ENCODE peak calls at places on chromosomes 2 and 18, in seven cellular contexts. One of them, this sample, is unnamed.

GRCh38 chr18:841647-842370 is 29.8 kb upstream of the YES1 start:
- DNase-seq in AG09319: no peak
- DNase-seq in KG1: no peak
- DNase-seq in T-helper 17 cell: no peak
- DNase-seq in HL-60: no peak
- DNase-seq in right lobe of liver: no peak
- DNase-seq in osteocyte: peak
- DNase-seq in this sample: no peak

GRCh38 chr2:696999-697627 is 19.9 kb upstream of the TMEM18 start:
- DNase-seq in AG09319: no peak
- DNase-seq in right lobe of liver: no peak
- DNase-seq in HL-60: no peak
- DNase-seq in osteocyte: no peak
- DNase-seq in KG1: no peak
- DNase-seq in T-helper 17 cell: no peak
- DNase-seq in this sample: no peak

GRCh38 chr2:197209274-197209673 is 101.3 kb downstream of the ANKRD44 start:
- DNase-seq in KG1: no peak
- DNase-seq in HL-60: no peak
- DNase-seq in right lobe of liver: no peak
- DNase-seq in osteocyte: no peak
- DNase-seq in AG09319: no peak
- DNase-seq in T-helper 17 cell: no peak
- DNase-seq in this sample: no peak

GRCh38 chr2:181573140-181573736 is 83.7 kb downstream of the CERKL start:
- DNase-seq in right lobe of liver: no peak
- DNase-seq in AG09319: no peak
- DNase-seq in KG1: no peak
- DNase-seq in T-helper 17 cell: no peak
- DNase-seq in HL-60: peak
- DNase-seq in osteocyte: no peak
- DNase-seq in this sample: no peak

GRCh38 chr2:98487806-98488189 is 43.1 kb downstream of the INPP4A start:
- DNase-seq in right lobe of liver: no peak
- DNase-seq in KG1: no peak
- DNase-seq in HL-60: peak
- DNase-seq in T-helper 17 cell: no peak
- DNase-seq in osteocyte: no peak
- DNase-seq in AG09319: no peak
- DNase-seq in this sample: no peak

GRCh38 chr2:164065038-164065437 is 329.2 kb upstream of the FIGN start:
- DNase-seq in osteocyte: no peak
- DNase-seq in HL-60: no peak
- DNase-seq in T-helper 17 cell: no peak
- DNase-seq in KG1: no peak
- DNase-seq in AG09319: no peak
- DNase-seq in right lobe of liver: no peak
- DNase-seq in this sample: no peak

GRCh38 chr2:190837417-190837816 is 43.2 kb upstream of the GLS start:
- DNase-seq in T-helper 17 cell: no peak
- DNase-seq in AG09319: no peak
- DNase-seq in KG1: no peak
- DNase-seq in right lobe of liver: no peak
- DNase-seq in osteocyte: no peak
- DNase-seq in HL-60: no peak
- DNase-seq in this sample: no peak

GRCh38 chr2:17101596-17101995 is 416.6 kb downstream of the RAD51AP2 start:
- DNase-seq in HL-60: no peak
- DNase-seq in osteocyte: no peak
- DNase-seq in KG1: no peak
- DNase-seq in AG09319: no peak
- DNase-seq in right lobe of liver: no peak
- DNase-seq in T-helper 17 cell: no peak
- DNase-seq in this sample: no peak

GRCh38 chr2:31213883-31214637 is 3.3 kb downstream of the CAPN14 start:
- DNase-seq in KG1: no peak
- DNase-seq in right lobe of liver: no peak
- DNase-seq in AG09319: no peak
- DNase-seq in HL-60: no peak
- DNase-seq in T-helper 17 cell: no peak
- DNase-seq in osteocyte: no peak
- DNase-seq in this sample: no peak

GRCh38 chr2:111642576-111643327 is 241.2 kb downstream of the ANAPC1 start:
- DNase-seq in HL-60: peak
- DNase-seq in T-helper 17 cell: no peak
- DNase-seq in osteocyte: no peak
- DNase-seq in right lobe of liver: no peak
- DNase-seq in KG1: no peak
- DNase-seq in AG09319: no peak
- DNase-seq in this sample: no peak

GRCh38 chr2:229273384-229274338 is 2.6 kb upstream of the PID1 start:
- DNase-seq in KG1: no peak
- DNase-seq in HL-60: peak
- DNase-seq in T-helper 17 cell: no peak
- DNase-seq in right lobe of liver: peak
- DNase-seq in osteocyte: no peak
- DNase-seq in AG09319: peak
- DNase-seq in this sample: peak

GRCh38 chr2:71949537-71949798 is 198.2 kb downstream of the CYP26B1 start:
- DNase-seq in HL-60: no peak
- DNase-seq in T-helper 17 cell: no peak
- DNase-seq in KG1: no peak
- DNase-seq in right lobe of liver: no peak
- DNase-seq in AG09319: no peak
- DNase-seq in osteocyte: no peak
- DNase-seq in this sample: no peak

GRCh38 chr2:214575030-214575949 is 164.4 kb downstream of the VWC2L start:
- DNase-seq in AG09319: no peak
- DNase-seq in T-helper 17 cell: no peak
- DNase-seq in osteocyte: no peak
- DNase-seq in HL-60: no peak
- DNase-seq in KG1: peak
- DNase-seq in right lobe of liver: no peak
- DNase-seq in this sample: peak

GRCh38 chr2:11239718-11240462 is 84.6 kb downstream of the SLC66A3 start:
- DNase-seq in HL-60: no peak
- DNase-seq in KG1: no peak
- DNase-seq in osteocyte: no peak
- DNase-seq in AG09319: no peak
- DNase-seq in T-helper 17 cell: no peak
- DNase-seq in right lobe of liver: no peak
- DNase-seq in this sample: no peak

GRCh38 chr2:30782124-30782523 is 25.1 kb downstream of the CAPN13 start:
- DNase-seq in right lobe of liver: no peak
- DNase-seq in HL-60: no peak
- DNase-seq in osteocyte: no peak
- DNase-seq in KG1: no peak
- DNase-seq in T-helper 17 cell: no peak
- DNase-seq in AG09319: no peak
- DNase-seq in this sample: no peak

GRCh38 chr2:103805746-103806145 is 1043.9 kb downstream of the TMEM182 start:
- DNase-seq in AG09319: no peak
- DNase-seq in osteocyte: no peak
- DNase-seq in T-helper 17 cell: no peak
- DNase-seq in right lobe of liver: no peak
- DNase-seq in KG1: no peak
- DNase-seq in HL-60: no peak
- DNase-seq in this sample: no peak

GRCh38 chr18:24544141-24544498 is 83.7 kb downstream of the HRH4 start:
- DNase-seq in right lobe of liver: no peak
- DNase-seq in osteocyte: no peak
- DNase-seq in AG09319: no peak
- DNase-seq in T-helper 17 cell: no peak
- DNase-seq in HL-60: no peak
- DNase-seq in KG1: no peak
- DNase-seq in this sample: no peak

GRCh38 chr18:58221060-58221725 is 177.2 kb downstream of the NEDD4L start:
- DNase-seq in AG09319: no peak
- DNase-seq in T-helper 17 cell: no peak
- DNase-seq in KG1: no peak
- DNase-seq in HL-60: no peak
- DNase-seq in right lobe of liver: no peak
- DNase-seq in osteocyte: no peak
- DNase-seq in this sample: no peak

GRCh38 chr2:207241198-207241597 is 75.5 kb upstream of the KLF7 start:
- DNase-seq in osteocyte: no peak
- DNase-seq in HL-60: no peak
- DNase-seq in AG09319: no peak
- DNase-seq in KG1: no peak
- DNase-seq in right lobe of liver: no peak
- DNase-seq in T-helper 17 cell: no peak
- DNase-seq in this sample: no peak

GRCh38 chr2:151282401-151282800 is 7.1 kb downstream of the NMI start:
- DNase-seq in KG1: no peak
- DNase-seq in T-helper 17 cell: no peak
- DNase-seq in HL-60: no peak
- DNase-seq in right lobe of liver: no peak
- DNase-seq in osteocyte: no peak
- DNase-seq in AG09319: no peak
- DNase-seq in this sample: no peak

GRCh38 chr18:70154591-70155194 is 50.8 kb downstream of the RTTN start:
- DNase-seq in HL-60: no peak
- DNase-seq in osteocyte: no peak
- DNase-seq in T-helper 17 cell: no peak
- DNase-seq in KG1: no peak
- DNase-seq in right lobe of liver: no peak
- DNase-seq in AG09319: peak
- DNase-seq in this sample: no peak

GRCh38 chr2:11102466-11102865 is 52.8 kb upstream of the SLC66A3 start:
- DNase-seq in KG1: no peak
- DNase-seq in osteocyte: no peak
- DNase-seq in HL-60: no peak
- DNase-seq in T-helper 17 cell: no peak
- DNase-seq in AG09319: no peak
- DNase-seq in right lobe of liver: no peak
- DNase-seq in this sample: no peak

GRCh38 chr2:218255441-218255840 is 5.4 kb upstream of the GPBAR1 start:
- DNase-seq in osteocyte: no peak
- DNase-seq in AG09319: no peak
- DNase-seq in T-helper 17 cell: no peak
- DNase-seq in right lobe of liver: no peak
- DNase-seq in HL-60: no peak
- DNase-seq in KG1: no peak
- DNase-seq in this sample: no peak

GRCh38 chr2:217058791-217059755 is 199.2 kb upstream of the TNP1 start:
- DNase-seq in osteocyte: no peak
- DNase-seq in HL-60: no peak
- DNase-seq in T-helper 17 cell: no peak
- DNase-seq in right lobe of liver: no peak
- DNase-seq in KG1: no peak
- DNase-seq in AG09319: no peak
- DNase-seq in this sample: no peak

GRCh38 chr2:71544919-71545571 is 91.7 kb downstream of the DYSF start:
- DNase-seq in KG1: no peak
- DNase-seq in T-helper 17 cell: no peak
- DNase-seq in AG09319: no peak
- DNase-seq in HL-60: peak
- DNase-seq in osteocyte: no peak
- DNase-seq in right lobe of liver: no peak
- DNase-seq in this sample: no peak

GRCh38 chr2:172884336-172884735 is 148.7 kb downstream of the RAPGEF4 start:
- DNase-seq in KG1: no peak
- DNase-seq in HL-60: no peak
- DNase-seq in T-helper 17 cell: no peak
- DNase-seq in right lobe of liver: no peak
- DNase-seq in AG09319: no peak
- DNase-seq in osteocyte: no peak
- DNase-seq in this sample: no peak

GRCh38 chr2:238003234-238004032 is 36.6 kb downstream of the UBE2F start:
- DNase-seq in T-helper 17 cell: no peak
- DNase-seq in HL-60: no peak
- DNase-seq in osteocyte: no peak
- DNase-seq in AG09319: no peak
- DNase-seq in KG1: no peak
- DNase-seq in right lobe of liver: no peak
- DNase-seq in this sample: no peak

GRCh38 chr2:225496548-225496947 is 97.0 kb downstream of the NYAP2 start:
- DNase-seq in osteocyte: no peak
- DNase-seq in right lobe of liver: no peak
- DNase-seq in T-helper 17 cell: no peak
- DNase-seq in HL-60: no peak
- DNase-seq in KG1: no peak
- DNase-seq in AG09319: no peak
- DNase-seq in this sample: no peak

GRCh38 chr18:63508634-63509033 is 31.9 kb downstream of the SERPINB5 start:
- DNase-seq in HL-60: no peak
- DNase-seq in AG09319: no peak
- DNase-seq in right lobe of liver: no peak
- DNase-seq in KG1: no peak
- DNase-seq in T-helper 17 cell: no peak
- DNase-seq in osteocyte: no peak
- DNase-seq in this sample: no peak

GRCh38 chr2:6524678-6525367 is 340.9 kb downstream of the CMPK2 start:
- DNase-seq in KG1: no peak
- DNase-seq in osteocyte: no peak
- DNase-seq in T-helper 17 cell: no peak
- DNase-seq in right lobe of liver: no peak
- DNase-seq in AG09319: no peak
- DNase-seq in HL-60: no peak
- DNase-seq in this sample: no peak

This sample was measured in occipital lobe.